ENCODE peak calls at places on chromosomes 1 and 21, in nine cellular contexts. One of them, this sample, is unnamed.

GRCh38 chr1:6961289-6961688 is 176.0 kb downstream of the CAMTA1 start:
- DNase-seq in coronary artery: no peak
- DNase-seq in heart left ventricle: no peak
- DNase-seq in uterus: no peak
- DNase-seq in NCI-H2171 treated with DMSO at 0.1 percent for 48 hours: no peak
- DNase-seq in retina: peak; percentile 24
- DNase-seq in HCT116: no peak
- DNase-seq in right lobe of liver: no peak
- DNase-seq in lower lobe of right lung: no peak
- DNase-seq in this sample: no peak

GRCh38 chr1:221563476-221563921 is 178.4 kb downstream of the DUSP10 start:
- DNase-seq in HCT116: no peak
- DNase-seq in NCI-H2171 treated with DMSO at 0.1 percent for 48 hours: no peak
- DNase-seq in lower lobe of right lung: no peak
- DNase-seq in heart left ventricle: no peak
- DNase-seq in uterus: peak; percentile 58
- DNase-seq in retina: no peak
- DNase-seq in coronary artery: no peak
- DNase-seq in right lobe of liver: peak; percentile 88
- DNase-seq in this sample: no peak

GRCh38 chr1:27614625-27615344 is 10.8 kb upstream of the AHDC1 start:
- DNase-seq in heart left ventricle: no peak
- DNase-seq in retina: peak; percentile 63
- DNase-seq in uterus: no peak
- DNase-seq in lower lobe of right lung: no peak
- DNase-seq in NCI-H2171 treated with DMSO at 0.1 percent for 48 hours: no peak
- DNase-seq in right lobe of liver: no peak
- DNase-seq in coronary artery: no peak
- DNase-seq in HCT116: no peak
- DNase-seq in this sample: no peak

GRCh38 chr21:42042651-42043050 is 28.5 kb upstream of the UMODL1 start:
- DNase-seq in lower lobe of right lung: no peak
- DNase-seq in HCT116: no peak
- DNase-seq in coronary artery: no peak
- DNase-seq in heart left ventricle: no peak
- DNase-seq in NCI-H2171 treated with DMSO at 0.1 percent for 48 hours: no peak
- DNase-seq in retina: no peak
- DNase-seq in uterus: no peak
- DNase-seq in right lobe of liver: no peak
- DNase-seq in this sample: no peak

GRCh38 chr1:238672262-238672661 is 714.1 kb upstream of the CHRM3 start:
- DNase-seq in lower lobe of right lung: no peak
- DNase-seq in NCI-H2171 treated with DMSO at 0.1 percent for 48 hours: no peak
- DNase-seq in uterus: no peak
- DNase-seq in heart left ventricle: no peak
- DNase-seq in coronary artery: no peak
- DNase-seq in HCT116: no peak
- DNase-seq in right lobe of liver: no peak
- DNase-seq in retina: no peak
- DNase-seq in this sample: no peak

GRCh38 chr1:53015508-53015860 is 46.5 kb upstream of the PODN start:
- DNase-seq in NCI-H2171 treated with DMSO at 0.1 percent for 48 hours: no peak
- DNase-seq in heart left ventricle: no peak
- DNase-seq in lower lobe of right lung: no peak
- DNase-seq in uterus: no peak
- DNase-seq in HCT116: no peak
- DNase-seq in coronary artery: no peak
- DNase-seq in retina: no peak
- DNase-seq in right lobe of liver: no peak
- DNase-seq in this sample: no peak

GRCh38 chr1:204879351-204879750 is 8.7 kb downstream of the NFASC start:
- DNase-seq in right lobe of liver: no peak
- DNase-seq in heart left ventricle: no peak
- DNase-seq in retina: no peak
- DNase-seq in NCI-H2171 treated with DMSO at 0.1 percent for 48 hours: no peak
- DNase-seq in HCT116: no peak
- DNase-seq in uterus: no peak
- DNase-seq in coronary artery: no peak
- DNase-seq in lower lobe of right lung: no peak
- DNase-seq in this sample: no peak

GRCh38 chr21:42574234-42575027 is 60.8 kb downstream of the SLC37A1 start:
- DNase-seq in right lobe of liver: no peak
- DNase-seq in uterus: peak; percentile 1
- DNase-seq in lower lobe of right lung: peak; percentile 45
- DNase-seq in coronary artery: no peak
- DNase-seq in retina: no peak
- DNase-seq in heart left ventricle: no peak
- DNase-seq in HCT116: no peak
- DNase-seq in NCI-H2171 treated with DMSO at 0.1 percent for 48 hours: no peak
- DNase-seq in this sample: no peak

GRCh38 chr1:148386617-148387016 is 96.5 kb downstream of the PPIAL4G start:
- DNase-seq in uterus: no peak
- DNase-seq in retina: no peak
- DNase-seq in heart left ventricle: no peak
- DNase-seq in right lobe of liver: no peak
- DNase-seq in lower lobe of right lung: no peak
- DNase-seq in HCT116: no peak
- DNase-seq in NCI-H2171 treated with DMSO at 0.1 percent for 48 hours: no peak
- DNase-seq in coronary artery: no peak
- DNase-seq in this sample: no peak

GRCh38 chr1:4662723-4663122 is 8.3 kb downstream of the AJAP1 start:
- DNase-seq in retina: no peak
- DNase-seq in HCT116: no peak
- DNase-seq in lower lobe of right lung: no peak
- DNase-seq in heart left ventricle: no peak
- DNase-seq in coronary artery: no peak
- DNase-seq in right lobe of liver: no peak
- DNase-seq in NCI-H2171 treated with DMSO at 0.1 percent for 48 hours: no peak
- DNase-seq in uterus: no peak
- DNase-seq in this sample: no peak

GRCh38 chr1:177255411-177255810 is 84.7 kb downstream of the BRINP2 start:
- DNase-seq in heart left ventricle: no peak
- DNase-seq in lower lobe of right lung: no peak
- DNase-seq in coronary artery: no peak
- DNase-seq in uterus: no peak
- DNase-seq in retina: no peak
- DNase-seq in HCT116: no peak
- DNase-seq in right lobe of liver: no peak
- DNase-seq in NCI-H2171 treated with DMSO at 0.1 percent for 48 hours: no peak
- DNase-seq in this sample: no peak

GRCh38 chr1:173268786-173269277 is 61.7 kb upstream of the TNFSF4 start:
- DNase-seq in retina: no peak
- DNase-seq in NCI-H2171 treated with DMSO at 0.1 percent for 48 hours: no peak
- DNase-seq in heart left ventricle: no peak
- DNase-seq in coronary artery: no peak
- DNase-seq in right lobe of liver: no peak
- DNase-seq in HCT116: no peak
- DNase-seq in lower lobe of right lung: no peak
- DNase-seq in uterus: no peak
- DNase-seq in this sample: no peak

GRCh38 chr21:41167348-41168342 is at the start of gene BACE2:
- DNase-seq in lower lobe of right lung: peak; percentile 79
- DNase-seq in retina: peak; percentile 81
- DNase-seq in coronary artery: peak; percentile 90
- DNase-seq in heart left ventricle: peak; percentile 88
- DNase-seq in right lobe of liver: peak; percentile 78
- DNase-seq in HCT116: no peak
- DNase-seq in NCI-H2171 treated with DMSO at 0.1 percent for 48 hours: no peak
- DNase-seq in uterus: peak; percentile 79
- DNase-seq in this sample: peak; percentile 47

GRCh38 chr21:44708213-44708865 is 3.0 kb downstream of the TSPEAR start:
- DNase-seq in coronary artery: peak; percentile 47
- DNase-seq in lower lobe of right lung: no peak
- DNase-seq in NCI-H2171 treated with DMSO at 0.1 percent for 48 hours: no peak
- DNase-seq in uterus: peak; percentile 4
- DNase-seq in right lobe of liver: peak; percentile 44
- DNase-seq in retina: no peak
- DNase-seq in HCT116: no peak
- DNase-seq in heart left ventricle: no peak
- DNase-seq in this sample: no peak

GRCh38 chr21:33019885-33020557 is 5.7 kb upstream of the OLIG2 start:
- DNase-seq in lower lobe of right lung: no peak
- DNase-seq in NCI-H2171 treated with DMSO at 0.1 percent for 48 hours: peak; percentile 29
- DNase-seq in HCT116: no peak
- DNase-seq in coronary artery: peak; percentile 21
- DNase-seq in uterus: no peak
- DNase-seq in retina: peak; percentile 76
- DNase-seq in right lobe of liver: no peak
- DNase-seq in heart left ventricle: no peak
- DNase-seq in this sample: no peak

GRCh38 chr1:30378991-30379581 is 344.3 kb downstream of the MATN1 start:
- DNase-seq in retina: peak; percentile 76
- DNase-seq in coronary artery: peak; percentile 58
- DNase-seq in uterus: peak; percentile 20
- DNase-seq in lower lobe of right lung: no peak
- DNase-seq in right lobe of liver: no peak
- DNase-seq in NCI-H2171 treated with DMSO at 0.1 percent for 48 hours: peak; percentile 15
- DNase-seq in heart left ventricle: no peak
- DNase-seq in HCT116: no peak
- DNase-seq in this sample: no peak

GRCh38 chr1:161932668-161933067 is 91.0 kb downstream of the OLFML2B start:
- DNase-seq in uterus: no peak
- DNase-seq in heart left ventricle: no peak
- DNase-seq in right lobe of liver: no peak
- DNase-seq in NCI-H2171 treated with DMSO at 0.1 percent for 48 hours: no peak
- DNase-seq in lower lobe of right lung: no peak
- DNase-seq in coronary artery: no peak
- DNase-seq in HCT116: no peak
- DNase-seq in retina: no peak
- DNase-seq in this sample: no peak

GRCh38 chr1:26019641-26020315 is 1.8 kb upstream of the EXTL1 start:
- DNase-seq in NCI-H2171 treated with DMSO at 0.1 percent for 48 hours: no peak
- DNase-seq in right lobe of liver: no peak
- DNase-seq in lower lobe of right lung: no peak
- DNase-seq in heart left ventricle: no peak
- DNase-seq in uterus: no peak
- DNase-seq in retina: no peak
- DNase-seq in HCT116: no peak
- DNase-seq in coronary artery: no peak
- DNase-seq in this sample: no peak

GRCh38 chr1:41394918-41395598 is 33.8 kb downstream of the FOXO6 start:
- DNase-seq in right lobe of liver: no peak
- DNase-seq in uterus: no peak
- DNase-seq in retina: peak; percentile 81
- DNase-seq in HCT116: no peak
- DNase-seq in coronary artery: no peak
- DNase-seq in NCI-H2171 treated with DMSO at 0.1 percent for 48 hours: peak; percentile 86
- DNase-seq in heart left ventricle: no peak
- DNase-seq in lower lobe of right lung: no peak
- DNase-seq in this sample: no peak

GRCh38 chr1:230355128-230355527 is 71.0 kb downstream of the PGBD5 start:
- DNase-seq in coronary artery: no peak
- DNase-seq in lower lobe of right lung: no peak
- DNase-seq in NCI-H2171 treated with DMSO at 0.1 percent for 48 hours: no peak
- DNase-seq in retina: no peak
- DNase-seq in HCT116: no peak
- DNase-seq in right lobe of liver: no peak
- DNase-seq in heart left ventricle: no peak
- DNase-seq in uterus: no peak
- DNase-seq in this sample: no peak

GRCh38 chr1:210237514-210237913 is 4.9 kb downstream of the SERTAD4 start:
- DNase-seq in uterus: no peak
- DNase-seq in right lobe of liver: no peak
- DNase-seq in heart left ventricle: no peak
- DNase-seq in coronary artery: no peak
- DNase-seq in NCI-H2171 treated with DMSO at 0.1 percent for 48 hours: no peak
- DNase-seq in lower lobe of right lung: no peak
- DNase-seq in retina: no peak
- DNase-seq in HCT116: no peak
- DNase-seq in this sample: no peak

GRCh38 chr1:32892368-32893197 is 6.3 kb downstream of the HPCA start:
- DNase-seq in HCT116: no peak
- DNase-seq in heart left ventricle: no peak
- DNase-seq in lower lobe of right lung: no peak
- DNase-seq in right lobe of liver: no peak
- DNase-seq in coronary artery: no peak
- DNase-seq in retina: peak; percentile 78
- DNase-seq in NCI-H2171 treated with DMSO at 0.1 percent for 48 hours: peak; percentile 70
- DNase-seq in uterus: no peak
- DNase-seq in this sample: peak; percentile 42

GRCh38 chr1:74590288-74590687 is 77.9 kb upstream of the LRRC53 start:
- DNase-seq in HCT116: no peak
- DNase-seq in heart left ventricle: no peak
- DNase-seq in retina: no peak
- DNase-seq in right lobe of liver: no peak
- DNase-seq in coronary artery: no peak
- DNase-seq in lower lobe of right lung: no peak
- DNase-seq in uterus: no peak
- DNase-seq in NCI-H2171 treated with DMSO at 0.1 percent for 48 hours: no peak
- DNase-seq in this sample: no peak

GRCh38 chr1:24964811-24965570 is 34.9 kb upstream of the RUNX3 start:
- DNase-seq in retina: no peak
- DNase-seq in coronary artery: no peak
- DNase-seq in lower lobe of right lung: peak; percentile 63
- DNase-seq in HCT116: no peak
- DNase-seq in NCI-H2171 treated with DMSO at 0.1 percent for 48 hours: no peak
- DNase-seq in heart left ventricle: no peak
- DNase-seq in uterus: no peak
- DNase-seq in right lobe of liver: no peak
- DNase-seq in this sample: peak; percentile 97

GRCh38 chr21:37208056-37208705 is 59.0 kb downstream of the VPS26C start:
- DNase-seq in coronary artery: peak; percentile 87
- DNase-seq in uterus: no peak
- DNase-seq in retina: peak; percentile 44
- DNase-seq in right lobe of liver: peak; percentile 77
- DNase-seq in HCT116: no peak
- DNase-seq in NCI-H2171 treated with DMSO at 0.1 percent for 48 hours: no peak
- DNase-seq in lower lobe of right lung: peak; percentile 85
- DNase-seq in heart left ventricle: peak; percentile 78
- DNase-seq in this sample: peak; percentile 85

GRCh38 chr1:16204634-16205332 is 7.7 kb downstream of the ARHGEF19 start:
- DNase-seq in lower lobe of right lung: no peak
- DNase-seq in coronary artery: no peak
- DNase-seq in uterus: no peak
- DNase-seq in retina: no peak
- DNase-seq in HCT116: no peak
- DNase-seq in right lobe of liver: no peak
- DNase-seq in NCI-H2171 treated with DMSO at 0.1 percent for 48 hours: no peak
- DNase-seq in heart left ventricle: no peak
- DNase-seq in this sample: no peak

This sample was measured in GM06990.